ENCODE peak calls at places on chromosomes 1 and 21, in seven cellular contexts. C, J, B, W, L, U and K are unnamed samples.

GRCh38 chr1:24149854-24150227 is 6.9 kb upstream of the IL22RA1 start:
- DNase-seq in C (no peak), J (peak; percentile 72), B (no peak), W (no peak), L (peak; percentile 75), U (no peak), K (peak; percentile 22)

GRCh38 chr21:15301736-15302135 is 236.9 kb upstream of the NRIP1 start:
- DNase-seq in C (no peak), J (no peak), B (no peak), W (no peak), L (no peak), U (no peak), K (no peak)

GRCh38 chr1:77704736-77705135 is 22.3 kb upstream of the ZZZ3 start:
- DNase-seq in C (no peak), J (no peak), B (no peak), W (no peak), L (no peak), U (no peak), K (no peak)

GRCh38 chr1:164768045-164768402 is 209.0 kb downstream of the PBX1 start:
- DNase-seq in C (no peak), J (no peak), B (no peak), W (no peak), L (no peak), U (no peak), K (no peak)

GRCh38 chr1:84319662-84320061 is 18.2 kb downstream of the SAMD13 start:
- DNase-seq in C (no peak), J (no peak), B (no peak), W (no peak), L (no peak), U (no peak), K (no peak)

GRCh38 chr1:228830954-228831481 is 95.7 kb downstream of the RHOU start:
- DNase-seq in C (no peak), J (peak; percentile 52), B (no peak), W (no peak), L (no peak), U (no peak), K (peak; percentile 38)

GRCh38 chr1:8870605-8871538 is 7.6 kb downstream of the ENO1 start:
- DNase-seq in C (no peak), J (no peak), B (no peak), W (no peak), L (no peak), U (no peak), K (no peak)

GRCh38 chr1:70874063-70874462 is 173.6 kb downstream of the PTGER3 start:
- DNase-seq in C (no peak), J (no peak), B (no peak), W (no peak), L (no peak), U (no peak), K (no peak)

GRCh38 chr1:230878584-230878975 is 10.3 kb upstream of the C1orf198 start:
- DNase-seq in C (peak; percentile 87), J (peak; percentile 44), B (no peak), W (no peak), L (no peak), U (no peak), K (no peak)

GRCh38 chr1:34163792-34164509 is 1.1 kb downstream of the CSMD2 start:
- DNase-seq in C (no peak), J (no peak), B (peak; percentile 16), W (no peak), L (no peak), U (no peak), K (no peak)

GRCh38 chr1:4483031-4483625 is 171.3 kb upstream of the AJAP1 start:
- DNase-seq in C (peak; percentile 51), J (no peak), B (no peak), W (no peak), L (no peak), U (no peak), K (no peak)

GRCh38 chr1:12636098-12636950 is 7.6 kb upstream of the AADACL4 start:
- DNase-seq in C (no peak), J (no peak), B (no peak), W (peak; percentile 65), L (no peak), U (no peak), K (peak; percentile 44)

GRCh38 chr1:51768971-51769601 is 109.4 kb downstream of the NRDC start:
- DNase-seq in C (no peak), J (no peak), B (peak; percentile 28), W (no peak), L (peak; percentile 38), U (no peak), K (peak; percentile 47)

GRCh38 chr1:78019031-78019430 is 14.3 kb downstream of the DNAJB4 start:
- DNase-seq in C (no peak), J (no peak), B (no peak), W (no peak), L (no peak), U (no peak), K (no peak)

GRCh38 chr1:92961131-92961895 is at the start of gene DIPK1A:
- DNase-seq in C (peak; percentile 91), J (peak; percentile 67), B (peak; percentile 58), W (peak; percentile 89), L (peak; percentile 79), U (peak; percentile 66), K (peak; percentile 73)

GRCh38 chr21:36075171-36075570 is 5.3 kb downstream of the CBR1 start:
- DNase-seq in C (no peak), J (no peak), B (no peak), W (no peak), L (no peak), U (no peak), K (no peak)

GRCh38 chr1:156705321-156705917 is at the start of gene CRABP2:
- DNase-seq in C (no peak), J (peak; percentile 15), B (no peak), W (peak; percentile 45), L (no peak), U (peak; percentile 10), K (no peak)

GRCh38 chr1:222798975-222799374 is 15.9 kb upstream of the DISP1 start:
- DNase-seq in C (no peak), J (no peak), B (no peak), W (no peak), L (no peak), U (no peak), K (no peak)

GRCh38 chr1:119829636-119830035 is 18.4 kb upstream of the REG4 start:
- DNase-seq in C (no peak), J (no peak), B (peak; percentile 78), W (no peak), L (no peak), U (no peak), K (no peak)

GRCh38 chr1:11340248-11340632 is 67.2 kb downstream of the UBIAD1 start:
- DNase-seq in C (no peak), J (no peak), B (no peak), W (no peak), L (no peak), U (no peak), K (no peak)

GRCh38 chr1:31809698-31810097 is 6.1 kb downstream of the SPOCD1 start:
- DNase-seq in C (peak; percentile 5), J (no peak), B (no peak), W (no peak), L (no peak), U (no peak), K (no peak)

GRCh38 chr1:17605582-17606344 is 66.3 kb downstream of the ARHGEF10L start:
- DNase-seq in C (no peak), J (peak; percentile 52), B (no peak), W (peak; percentile 75), L (peak; percentile 50), U (no peak), K (peak; percentile 57)

GRCh38 chr1:27299385-27300252 is 22.3 kb upstream of the TMEM222 start:
- DNase-seq in C (peak; percentile 90), J (peak; percentile 65), B (no peak), W (peak; percentile 76), L (peak; percentile 47), U (no peak), K (peak; percentile 28)

GRCh38 chr21:44579833-44580144 is 615 bp downstream of the KRTAP10-5 start:
- DNase-seq in C (no peak), J (no peak), B (no peak), W (no peak), L (no peak), U (no peak), K (no peak)